ENCODE peak calls at places on chromosomes 12 and 14, in six cellular contexts. U, P, W, F, N and O are unnamed samples.

GRCh38 chr12:76569685-76570604 is 10.4 kb upstream of the OSBPL8 start:
- DNase-seq in U (no peak), P (no peak), W (no peak), F (no peak), N (no peak), O (no peak)

GRCh38 chr12:117071009-117071408 is 28.2 kb downstream of the TESC start:
- DNase-seq in U (no peak), P (no peak), W (no peak), F (no peak), N (no peak), O (no peak)

GRCh38 chr14:34472706-34473279 is 10.8 kb upstream of the SPTSSA start:
- DNase-seq in U (no peak), P (no peak), W (no peak), F (no peak), N (no peak), O (no peak)

GRCh38 chr12:100372846-100373245 is 16.0 kb downstream of the SLC17A8 start:
- DNase-seq in U (no peak), P (no peak), W (no peak), F (no peak), N (no peak), O (no peak)

GRCh38 chr12:58247633-58248032 is 306.3 kb downstream of the ATP23 start:
- DNase-seq in U (no peak), P (no peak), W (no peak), F (no peak), N (no peak), O (no peak)

GRCh38 chr12:104886418-104887401 is 71.4 kb downstream of the SLC41A2 start:
- DNase-seq in U (no peak), P (no peak), W (no peak), F (no peak), N (peak), O (no peak)

GRCh38 chr12:48004039-48004940 is at the start of gene COL2A1:
- DNase-seq in U (peak), P (no peak), W (no peak), F (no peak), N (no peak), O (peak)

GRCh38 chr12:72144553-72144952 is 127.6 kb upstream of the TRHDE start:
- DNase-seq in U (no peak), P (no peak), W (no peak), F (no peak), N (no peak), O (no peak)

GRCh38 chr12:37672655-37673260 is 643.8 kb upstream of the ALG10B start:
- DNase-seq in U (no peak), P (no peak), W (peak), F (no peak), N (no peak), O (no peak)

GRCh38 chr14:89171168-89171567 is 245.9 kb downstream of the FOXN3 start:
- DNase-seq in U (no peak), P (no peak), W (no peak), F (no peak), N (no peak), O (no peak)

GRCh38 chr14:97723834-97724770 is 926.9 kb downstream of the VRK1 start:
- DNase-seq in U (no peak), P (no peak), W (no peak), F (no peak), N (no peak), O (no peak)

GRCh38 chr12:77724367-77724957 is 106.2 kb upstream of the NAV3 start:
- DNase-seq in U (no peak), P (no peak), W (peak), F (no peak), N (no peak), O (no peak)

GRCh38 chr12:68113644-68114043 is 45.9 kb downstream of the IFNG start:
- DNase-seq in U (no peak), P (no peak), W (peak), F (no peak), N (no peak), O (no peak)

GRCh38 chr12:94195483-94195882 is 47.1 kb downstream of the PLXNC1 start:
- DNase-seq in U (no peak), P (no peak), W (no peak), F (no peak), N (no peak), O (no peak)

GRCh38 chr12:97131220-97131981 is 224.3 kb downstream of the NEDD1 start:
- DNase-seq in U (no peak), P (peak), W (no peak), F (no peak), N (no peak), O (no peak)

GRCh38 chr12:62600038-62600437 is 133.4 kb downstream of the MON2 start:
- DNase-seq in U (no peak), P (no peak), W (no peak), F (no peak), N (no peak), O (no peak)
- TF ChIP-seq CTCF in U (peak), P (no peak), W (peak), F (no peak), N (peak), O (peak)

DNA sequence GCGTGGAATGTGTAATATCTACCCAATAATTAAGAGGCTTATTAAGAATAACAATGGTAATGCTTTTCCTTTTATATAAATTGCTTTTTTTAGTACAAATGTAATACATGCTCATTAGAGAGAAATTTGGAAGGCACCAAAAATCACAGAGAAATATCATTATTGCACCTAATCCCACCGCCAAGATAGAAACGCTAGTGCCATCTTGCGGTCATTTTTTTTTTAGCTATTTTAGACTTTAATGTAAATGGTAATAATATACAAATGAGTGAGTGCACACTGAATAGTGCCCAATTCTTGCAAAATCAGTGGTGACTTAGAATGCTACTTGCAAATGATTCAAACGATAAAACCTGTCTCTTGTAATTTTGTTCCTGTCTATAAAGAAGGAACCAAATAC is 576.8 kb upstream of the TMEM132C start:
- DNase-seq in U (no peak), P (no peak), W (peak), F (no peak), N (no peak), O (no peak)
- TF ChIP-seq CTCF in U (peak), P (no peak), W (peak), F (no peak), N (no peak), O (peak)

GRCh38 chr14:105021656-105022275 is 883 bp upstream of the CDCA4 start:
- DNase-seq in U (peak), P (no peak), W (peak), F (no peak), N (no peak), O (peak)
- TF ChIP-seq CTCF in U (no peak), P (no peak), W (peak), F (no peak), N (peak), O (peak)

GRCh38 chr14:73850940-73851339 is 691 bp upstream of the PTGR2 start:
- DNase-seq in U (no peak), P (no peak), W (no peak), F (no peak), N (no peak), O (no peak)

GRCh38 chr14:73846944-73847343 is 4.7 kb upstream of the PTGR2 start:
- DNase-seq in U (no peak), P (no peak), W (no peak), F (no peak), N (no peak), O (no peak)

GRCh38 chr14:73851567-73852382 is at the start of gene PTGR2:
- DNase-seq in U (peak), P (peak), W (peak), F (peak), N (peak), O (peak)
- TF ChIP-seq CTCF in U (peak), P (peak), W (no peak), F (no peak), N (no peak), O (no peak)

GRCh38 chr12:80607361-80608135 is 99.9 kb upstream of the MYF6 start:
- DNase-seq in U (no peak), P (no peak), W (no peak), F (no peak), N (no peak), O (no peak)
- TF ChIP-seq CTCF in U (peak), P (no peak), W (peak), F (no peak), N (peak), O (peak)

GRCh38 chr12:106126441-106127288 is 12.1 kb downstream of the NUAK1 start:
- DNase-seq in U (no peak), P (peak), W (no peak), F (peak), N (no peak), O (no peak)

GRCh38 chr12:106128526-106129430 is 10.0 kb downstream of the NUAK1 start:
- DNase-seq in U (no peak), P (no peak), W (no peak), F (no peak), N (no peak), O (no peak)

GRCh38 chr12:106130474-106131113 is 8.2 kb downstream of the NUAK1 start:
- DNase-seq in U (no peak), P (no peak), W (no peak), F (no peak), N (no peak), O (no peak)

GRCh38 chr12:106125351-106126085 is 13.2 kb downstream of the NUAK1 start:
- DNase-seq in U (no peak), P (no peak), W (no peak), F (peak), N (no peak), O (no peak)

DNA sequence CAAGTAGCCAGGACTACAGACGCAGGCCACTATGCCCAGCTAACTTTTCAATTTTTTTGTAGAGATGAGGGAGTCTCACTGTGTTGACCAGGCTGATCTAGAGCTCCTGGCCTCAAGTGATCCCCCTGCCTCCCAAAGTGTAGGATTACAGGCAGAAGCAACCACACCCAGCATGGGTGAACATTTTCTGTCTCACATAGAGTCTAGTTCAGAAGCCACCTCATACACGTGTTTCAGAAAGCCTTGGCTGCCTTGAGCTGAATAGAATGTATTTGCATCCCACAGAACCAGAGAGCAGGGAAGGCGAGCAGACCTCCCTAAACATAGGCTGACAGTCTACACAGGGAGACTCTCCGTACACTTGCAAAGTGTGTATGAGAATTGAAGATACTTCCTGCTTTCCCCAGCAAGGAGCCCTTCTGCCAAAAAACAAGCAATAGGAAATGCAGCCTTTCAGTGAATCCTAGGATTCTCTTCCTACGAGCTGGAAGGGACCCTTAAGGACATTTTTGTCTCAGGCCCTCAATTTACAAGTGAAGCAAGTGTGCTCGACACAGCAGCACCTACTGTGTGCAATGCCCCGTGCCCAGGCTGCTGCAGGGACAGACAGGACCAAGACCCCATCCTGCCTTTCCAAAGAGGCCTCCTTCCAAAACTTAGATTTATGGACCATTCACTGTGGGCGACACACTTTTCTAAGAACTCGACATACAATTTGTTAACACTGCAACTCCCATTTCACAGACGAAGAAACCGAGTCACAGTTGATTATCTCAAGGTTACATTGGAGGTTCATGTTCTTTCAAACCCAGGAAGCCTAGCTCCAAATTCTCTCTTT is 11.2 kb downstream of the NUAK1 start:
- DNase-seq in U (no peak), P (no peak), W (no peak), F (peak), N (no peak), O (no peak)
- TF ChIP-seq CTCF in U (no peak), P (no peak), W (no peak), F (no peak), N (no peak), O (no peak)